ENCODE peak calls at places on chromosomes 4 and X, in seven cellular contexts. X is HFF-Myc, L is GM20000, K is cardiac muscle cell, H is fibroblast of mammary gland, C is RWPE1, A is uterus. T is an unnamed sample.
A peak's percentile ranks its signal among the peaks of the same experiment; 100 is the strongest.

GRCh38 chrX:136525738-136526606 is 6.0 kb upstream of the VGLL1 start:
- DNase-seq in L (no peak), X (peak; percentile 40), K (no peak), H (peak; percentile 91), A (peak; percentile 81), C (peak; percentile 45), T (no peak)

GRCh38 chrX:38050806-38051205 is 44.5 kb downstream of the SYTL5 start:
- DNase-seq in L (no peak), C (no peak), H (no peak), A (no peak), K (no peak), X (no peak), T (no peak)

GRCh38 chrX:31609130-31609529 is 537.3 kb upstream of the FTHL17 start:
- DNase-seq in H (peak; percentile 87), L (no peak), A (no peak), C (peak; percentile 54), X (peak; percentile 24), K (no peak), T (no peak)

GRCh38 chr4:129532573-129532972 is 436.6 kb downstream of the C4orf33 start:
- DNase-seq in C (no peak), L (no peak), A (no peak), K (no peak), H (no peak), X (no peak), T (no peak)

GRCh38 chr4:86935833-86936721 is 1.3 kb downstream of the AFF1 start:
- DNase-seq in A (peak; percentile 76), K (peak; percentile 45), H (peak; percentile 70), C (peak; percentile 91), X (no peak), L (peak; percentile 84), T (no peak)

GRCh38 chr4:66855956-66856355 is 689.3 kb downstream of the CENPC start:
- DNase-seq in L (no peak), C (no peak), A (no peak), K (no peak), H (peak; percentile 0), X (no peak), T (no peak)

GRCh38 chr4:173519130-173520101 is 10.6 kb downstream of the HAND2 start:
- DNase-seq in H (no peak), X (no peak), L (no peak), A (peak; percentile 72), K (peak; percentile 89), C (no peak), T (no peak)

GRCh38 chr4:3402409-3403103 is 39.2 kb upstream of the HGFAC start:
- DNase-seq in C (no peak), K (no peak), H (peak; percentile 47), A (no peak), X (peak; percentile 3), L (no peak), T (no peak)

GRCh38 chrX:17377795-17378194 is 2.8 kb downstream of the NHS start:
- DNase-seq in L (no peak), X (no peak), H (peak; percentile 2), A (no peak), C (no peak), K (no peak), T (no peak)

GRCh38 chrX:104098151-104098808 is 14.0 kb upstream of the ZCCHC18 start:
- DNase-seq in X (peak; percentile 42), L (peak; percentile 27), A (peak; percentile 32), C (peak; percentile 13), K (peak; percentile 79), H (peak; percentile 77), T (no peak)

GRCh38 chr4:54959656-54960055 is 165.7 kb downstream of the KDR start:
- DNase-seq in K (no peak), L (no peak), C (no peak), H (peak; percentile 56), X (peak; percentile 9), A (no peak), T (no peak)

GRCh38 chr4:3021627-3022026 is 52.7 kb downstream of the HTT-AS start:
- DNase-seq in A (no peak), L (no peak), X (no peak), K (no peak), H (no peak), C (no peak), T (no peak)

GRCh38 chr4:101825953-101826352 is 35.4 kb downstream of the BANK1 start:
- DNase-seq in C (no peak), L (no peak), H (no peak), X (no peak), K (no peak), A (no peak), T (no peak)

GRCh38 chr4:73762409-73762808 is 22.0 kb downstream of the CXCL8 start:
- DNase-seq in C (no peak), X (no peak), K (no peak), H (no peak), L (no peak), A (no peak), T (no peak)

GRCh38 chr4:41865306-41865980 is 69.8 kb upstream of the TMEM33 start:
- DNase-seq in X (no peak), K (no peak), L (no peak), A (no peak), H (peak; percentile 13), C (no peak), T (no peak)

GRCh38 chr4:36363024-36363423 is 81.6 kb downstream of the DTHD1 start:
- DNase-seq in A (no peak), L (no peak), X (no peak), C (peak; percentile 26), K (no peak), H (no peak), T (no peak)

GRCh38 chr4:62706423-62706822 is 1506.3 kb downstream of the ADGRL3 start:
- DNase-seq in H (no peak), C (no peak), K (no peak), X (no peak), L (no peak), A (no peak), T (no peak)

GRCh38 chr4:106869551-106869950 is 166.6 kb downstream of the DKK2 start:
- DNase-seq in H (peak; percentile 65), X (no peak), C (peak; percentile 55), K (no peak), L (no peak), A (no peak), T (no peak)

GRCh38 chr4:140152015-140152703 is 1.8 kb downstream of the MAML3 start:
- DNase-seq in H (no peak), X (no peak), C (peak; percentile 67), L (peak; percentile 73), K (peak; percentile 84), A (peak; percentile 78), T (peak; percentile 85)

GRCh38 chr4:107044170-107044569 is 8.1 kb upstream of the DKK2 start:
- DNase-seq in C (no peak), H (peak; percentile 44), X (no peak), A (no peak), L (no peak), K (no peak), T (no peak)

GRCh38 chr4:89301902-89302301 is 5.7 kb downstream of the GPRIN3 start:
- DNase-seq in L (no peak), K (no peak), A (no peak), H (no peak), C (no peak), X (no peak), T (no peak)

GRCh38 chr4:103268746-103269145 is 70.6 kb upstream of the CENPE start:
- DNase-seq in H (no peak), K (no peak), C (no peak), A (no peak), L (no peak), X (no peak), T (no peak)

GRCh38 chrX:123797543-123798447 is 62.1 kb upstream of the XIAP start:
- DNase-seq in H (no peak), L (no peak), X (no peak), A (no peak), K (no peak), C (no peak), T (no peak)

GRCh38 chr4:48686369-48686768 is 93.7 kb downstream of the FRYL start:
- DNase-seq in A (no peak), H (no peak), C (no peak), L (no peak), K (no peak), X (no peak), T (no peak)

GRCh38 chr4:48687313-48687712 is 92.8 kb downstream of the FRYL start:
- DNase-seq in X (no peak), K (no peak), H (no peak), L (no peak), A (no peak), C (no peak), T (no peak)

GRCh38 chr4:48683784-48684666 is 96.1 kb downstream of the FRYL start:
- DNase-seq in L (peak; percentile 17), X (no peak), C (no peak), H (no peak), A (no peak), K (no peak), T (no peak)

GRCh38 chr4:48680848-48681568 is 99.1 kb downstream of the FRYL start:
- DNase-seq in X (no peak), K (no peak), L (no peak), H (no peak), A (no peak), C (no peak), T (no peak)

DNA sequence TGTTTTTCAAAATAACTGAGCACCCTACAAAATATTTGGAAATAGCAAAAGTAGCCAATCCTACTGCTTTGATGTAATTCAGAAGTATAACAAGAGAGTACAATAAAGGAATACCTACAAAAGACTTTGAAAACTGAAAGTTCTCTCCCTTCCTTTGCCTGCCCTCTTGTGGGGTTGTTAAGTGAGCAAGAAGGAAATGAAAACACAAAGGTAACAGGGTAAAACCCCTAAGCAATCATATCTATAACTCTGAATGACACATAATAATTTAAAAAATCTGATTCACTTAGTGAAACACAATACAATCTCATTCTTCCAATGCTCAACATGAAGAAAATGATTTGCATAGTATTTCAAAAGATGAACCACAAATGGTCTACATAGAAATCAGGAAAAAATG is 98.2 kb downstream of the FRYL start:
- DNase-seq in X (no peak), K (peak; percentile 11), H (peak; percentile 58), A (no peak), L (peak; percentile 46), C (peak; percentile 25), T (no peak)
- TF ChIP-seq CTCF in X (peak; percentile 21), K (peak; percentile 50), H (peak; percentile 45), A (no peak), L (no peak), C (peak; percentile 36), T (peak; percentile 50)

DNA sequence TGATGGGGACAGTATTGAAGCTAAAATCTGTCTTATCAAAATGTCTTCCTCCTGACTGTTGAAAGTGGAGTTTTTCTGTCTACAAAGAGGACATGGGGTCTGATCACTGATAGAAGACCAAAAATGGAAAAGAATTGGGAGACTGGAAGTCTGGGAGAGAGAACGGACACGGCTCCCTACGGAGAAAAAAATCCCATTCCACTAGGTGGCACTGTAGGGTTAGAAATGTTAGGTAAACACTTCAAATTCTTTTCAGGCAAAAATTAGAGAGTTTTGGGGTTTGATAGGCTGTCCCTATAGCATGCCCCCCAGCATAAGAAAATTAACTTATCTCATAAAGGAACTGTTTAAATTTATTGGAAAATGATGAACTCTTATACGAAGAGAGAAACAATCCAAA is 200.5 kb downstream of the FAM133A start:
- DNase-seq in L (no peak), X (peak; percentile 0), C (peak; percentile 4), K (peak; percentile 67), H (peak; percentile 22), A (no peak), T (no peak)
- TF ChIP-seq CTCF in L (no peak), X (no peak), C (peak; percentile 44), K (peak; percentile 8), H (peak; percentile 53), A (no peak), T (peak; percentile 59)

GRCh38 chrX:12463052-12463451 is 324.8 kb downstream of the FRMPD4 start:
- DNase-seq in L (no peak), A (no peak), K (no peak), X (no peak), C (no peak), H (no peak), T (no peak)
- TF ChIP-seq CTCF in L (no peak), A (no peak), K (no peak), X (no peak), C (no peak), H (no peak), T (no peak)

GRCh38 chr4:126807132-126807531 is 825.6 kb upstream of the INTU start:
- DNase-seq in H (no peak), C (no peak), A (no peak), X (no peak), L (no peak), K (peak; percentile 27), T (no peak)
- TF ChIP-seq CTCF in H (no peak), C (no peak), A (no peak), X (no peak), L (no peak), K (no peak), T (no peak)